ENCODE peak calls at places on chromosome 7, in four cellular contexts. Y is GM13976; S is CD4-positive, alpha-beta T cell; C is bronchial epithelial cell. E is an unnamed sample.

GRCh38 chr7:100034871-100035510 is 14.6 kb upstream of the ZSCAN21 start:
- DNase-seq in Y (no peak), S (no peak), C (no peak), E (no peak)

GRCh38 chr7:32518534-32519140 is 23.3 kb downstream of the AVL9 start:
- DNase-seq in Y (no peak), S (no peak), C (no peak), E (no peak)

GRCh38 chr7:139232893-139233292 is 1.9 kb downstream of the UBN2 start:
- DNase-seq in Y (no peak), S (no peak), C (peak; percentile 96), E (no peak)

GRCh38 chr7:90817846-90818245 is 221.7 kb downstream of the CDK14 start:
- DNase-seq in Y (no peak), S (no peak), C (no peak), E (no peak)

GRCh38 chr7:80496586-80496985 is 15.3 kb downstream of the GNAT3 start:
- DNase-seq in Y (no peak), S (no peak), C (no peak), E (no peak)

GRCh38 chr7:121459148-121459547 is 63.0 kb upstream of the FAM3C start:
- DNase-seq in Y (no peak), S (no peak), C (no peak), E (no peak)

GRCh38 chr7:141043621-141044020 is 28.9 kb upstream of the MRPS33 start:
- DNase-seq in Y (no peak), S (no peak), C (no peak), E (no peak)

GRCh38 chr7:130127404-130128395 is 57.4 kb downstream of the KLHDC10 start:
- DNase-seq in Y (no peak), S (no peak), C (no peak), E (no peak)

GRCh38 chr7:26397786-26398435 is 106.2 kb downstream of the SNX10 start:
- DNase-seq in Y (no peak), S (no peak), C (no peak), E (no peak)

GRCh38 chr7:98921608-98922372 is 43.5 kb downstream of the TRRAP start:
- DNase-seq in Y (no peak), S (no peak), C (no peak), E (no peak)

GRCh38 chr7:110839866-110840265 is 251.1 kb upstream of the LRRN3 start:
- DNase-seq in Y (no peak), S (no peak), C (peak; percentile 9), E (no peak)

GRCh38 chr7:100154651-100155491 is 3.7 kb downstream of the TRAPPC14 start:
- DNase-seq in Y (peak; percentile 17), S (no peak), C (no peak), E (no peak)

GRCh38 chr7:114574384-114574783 is 159.8 kb downstream of the FOXP2 start:
- DNase-seq in Y (no peak), S (no peak), C (peak; percentile 92), E (no peak)

GRCh38 chr7:36415104-36415503 is 25.4 kb downstream of the ANLN start:
- DNase-seq in Y (no peak), S (no peak), C (no peak), E (no peak)

GRCh38 chr7:79298145-79298760 is 155.2 kb downstream of the MAGI2 start:
- DNase-seq in Y (peak; percentile 39), S (no peak), C (peak; percentile 71), E (no peak)

GRCh38 chr7:140526214-140526613 is 46.9 kb upstream of the MKRN1 start:
- DNase-seq in Y (no peak), S (no peak), C (no peak), E (no peak)

GRCh38 chr7:143361552-143362125 is 874 bp downstream of the FAM131B start:
- DNase-seq in Y (peak; percentile 48), S (no peak), C (no peak), E (no peak)

GRCh38 chr7:139034855-139035587 is 821 bp downstream of the ZC3HAV1L start:
- DNase-seq in Y (peak; percentile 75), S (no peak), C (no peak), E (peak; percentile 55)

GRCh38 chr7:13179011-13179574 is 491.7 kb downstream of the ARL4A start:
- DNase-seq in Y (no peak), S (no peak), C (peak; percentile 27), E (no peak)

GRCh38 chr7:73699370-73700069 is 16.1 kb downstream of the BUD23 start:
- DNase-seq in Y (no peak), S (no peak), C (no peak), E (no peak)

GRCh38 chr7:90625562-90625961 is 29.4 kb downstream of the CDK14 start:
- DNase-seq in Y (no peak), S (no peak), C (no peak), E (no peak)

GRCh38 chr7:141649865-141650499 is 52.0 kb downstream of the DENND11 start:
- DNase-seq in Y (peak; percentile 52), S (no peak), C (peak; percentile 63), E (no peak)

GRCh38 chr7:21617916-21618390 is 75.1 kb downstream of the DNAH11 start:
- DNase-seq in Y (no peak), S (no peak), C (peak; percentile 76), E (no peak)

GRCh38 chr7:66946545-66946944 is 25.5 kb downstream of the TMEM248 start:
- DNase-seq in Y (no peak), S (no peak), C (no peak), E (no peak)

GRCh38 chr7:55477781-55478374 is 94.4 kb downstream of the VOPP1 start:
- DNase-seq in Y (no peak), S (no peak), C (no peak), E (no peak)

GRCh38 chr7:151131622-151132293 is 35.7 kb downstream of the GBX1 start:
- DNase-seq in Y (no peak), S (no peak), C (no peak), E (no peak)

GRCh38 chr7:158975526-158976467 is 119.4 kb downstream of the DYNC2I1 start:
- DNase-seq in Y (no peak), S (peak; percentile 20), C (no peak), E (no peak)

GRCh38 chr7:816751-817671 is 15.3 kb upstream of the SUN1 start:
- DNase-seq in Y (peak; percentile 53), S (peak; percentile 16), C (peak; percentile 27), E (peak; percentile 66)

GRCh38 chr7:101633516-101633915 is 4.4 kb upstream of the MYL10 start:
- DNase-seq in Y (no peak), S (no peak), C (no peak), E (no peak)

GRCh38 chr7:154776350-154776749 is 226.6 kb downstream of the PAXIP1 start:
- DNase-seq in Y (no peak), S (no peak), C (no peak), E (no peak)

GRCh38 chr7:154775681-154776080 is 227.2 kb downstream of the PAXIP1 start:
- DNase-seq in Y (no peak), S (no peak), C (no peak), E (no peak)

GRCh38 chr7:154777908-154778307 is 225.0 kb downstream of the PAXIP1 start:
- DNase-seq in Y (no peak), S (no peak), C (no peak), E (no peak)

GRCh38 chr7:154777489-154777888 is 225.4 kb downstream of the PAXIP1 start:
- DNase-seq in Y (no peak), S (no peak), C (no peak), E (no peak)

GRCh38 chr7:154777023-154777422 is 225.9 kb downstream of the PAXIP1 start:
- DNase-seq in Y (no peak), S (no peak), C (peak; percentile 29), E (no peak)
- TF ChIP-seq CTCF in Y (no peak), S (no peak), C (no peak), E (peak; percentile 1)

DNA sequence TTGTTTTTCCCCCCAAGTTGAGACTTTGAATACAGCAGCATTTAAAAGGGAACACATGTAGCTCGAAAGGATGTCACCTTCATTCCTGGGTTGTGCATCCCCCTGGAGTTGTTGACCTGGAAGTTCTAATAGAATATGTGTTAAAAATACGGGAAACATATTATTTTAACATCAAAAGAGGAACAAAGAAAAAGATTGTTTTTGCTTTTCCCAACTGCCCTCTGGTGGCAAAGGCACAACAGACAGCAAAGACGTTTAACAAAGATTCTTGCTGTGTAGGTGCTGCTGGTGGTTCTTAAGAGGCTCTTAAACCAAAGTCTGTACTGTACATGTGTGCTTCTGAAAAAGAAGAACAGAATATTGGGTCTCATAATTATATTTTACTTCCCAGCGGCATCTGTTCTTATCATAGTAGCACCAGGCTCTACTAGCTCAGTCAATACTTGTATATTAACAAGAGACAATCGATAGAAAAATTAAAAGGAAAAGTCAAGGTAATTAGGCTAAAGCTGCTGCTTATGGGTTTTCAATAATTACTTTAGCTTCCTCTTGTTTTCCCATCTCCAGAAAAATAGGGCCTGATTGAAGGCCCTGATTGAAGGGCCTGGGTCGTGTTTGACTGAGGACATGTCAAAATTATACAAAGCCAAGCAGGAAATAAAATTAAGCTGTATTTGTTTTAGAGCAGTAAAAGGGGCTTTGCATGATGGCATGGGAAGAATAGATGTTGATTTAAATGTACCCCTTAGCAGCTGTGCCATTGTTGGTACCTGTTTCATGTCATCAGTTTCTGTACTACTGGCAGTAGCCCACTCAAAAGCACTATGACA is 384.2 kb upstream of the LRGUK start:
- DNase-seq in Y (no peak), S (no peak), C (peak; percentile 10), E (no peak)
- TF ChIP-seq CTCF in Y (peak; percentile 18), S (no peak), C (peak; percentile 47), E (peak; percentile 49)

DNA sequence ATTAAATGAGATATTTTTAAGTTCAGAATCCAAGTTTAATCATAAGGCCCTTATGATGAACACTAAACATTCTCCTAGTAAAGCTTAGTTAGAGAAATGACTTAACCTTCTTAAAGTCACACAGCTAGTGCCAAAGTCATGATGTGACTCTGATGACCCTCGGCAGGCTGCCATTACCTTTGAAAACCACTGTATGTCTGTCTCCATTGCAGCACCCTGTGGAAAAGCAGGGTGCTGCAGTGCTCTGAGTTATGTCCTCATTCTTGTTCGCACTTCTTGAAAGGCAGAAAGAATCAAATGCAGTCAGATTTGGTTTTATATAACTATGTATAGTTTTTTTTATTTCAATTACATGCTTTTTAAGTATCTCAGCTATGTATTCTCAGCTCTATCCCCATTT is 105.0 kb downstream of the PHTF2 start:
- DNase-seq in Y (peak; percentile 15), S (no peak), C (peak; percentile 10), E (no peak)
- TF ChIP-seq CTCF in Y (peak; percentile 37), S (peak; percentile 15), C (peak; percentile 34), E (peak; percentile 54)

GRCh38 chr7:132897093-132897492 is 184.8 kb downstream of the CHCHD3 start:
- DNase-seq in Y (no peak), S (no peak), C (no peak), E (no peak)

GRCh38 chr7:132895231-132895630 is 186.7 kb downstream of the CHCHD3 start:
- DNase-seq in Y (no peak), S (no peak), C (no peak), E (no peak)

GRCh38 chr7:132901241-132901640 is 180.6 kb downstream of the CHCHD3 start:
- DNase-seq in Y (no peak), S (no peak), C (no peak), E (no peak)

GRCh38 chr7:132904209-132904608 is 177.7 kb downstream of the CHCHD3 start:
- DNase-seq in Y (no peak), S (no peak), C (peak; percentile 72), E (no peak)

DNA sequence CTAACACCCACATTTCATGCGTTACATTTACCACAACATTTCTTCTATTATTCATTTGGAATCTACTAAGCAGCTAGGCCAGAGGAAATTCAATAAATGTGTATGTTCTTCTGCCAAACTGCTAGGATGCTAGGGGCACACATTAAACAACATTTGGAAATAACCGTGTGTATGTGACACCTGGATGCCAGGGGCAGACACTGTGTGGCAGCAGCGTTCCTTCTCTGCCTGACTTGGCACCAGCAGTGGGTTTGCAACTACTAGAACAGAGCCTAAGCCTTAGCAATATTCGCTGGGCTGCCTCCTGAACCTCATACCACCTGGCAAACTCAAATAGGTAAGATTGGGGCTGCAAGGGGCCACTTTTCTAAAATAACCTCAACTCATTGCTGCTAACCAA is 182.1 kb downstream of the CHCHD3 start:
- DNase-seq in Y (no peak), S (no peak), C (no peak), E (no peak)
- TF ChIP-seq CTCF in Y (no peak), S (no peak), C (no peak), E (no peak)